ENCODE peak calls at places on chromosomes 4 and X, in four cellular contexts. D is A549, U is hepatocyte, M is suprapubic skin. T is an unnamed sample.

GRCh38 chr4:21569638-21570037 is 378.9 kb downstream of the KCNIP4 start:
- DNase-seq in D (no peak), U (no peak), M (no peak), T (no peak)

GRCh38 chr4:22695011-22695410 is 2.3 kb downstream of the GBA3 start:
- DNase-seq in D (no peak), U (no peak), M (no peak), T (no peak)

GRCh38 chrX:75547783-75548182 is 24.9 kb upstream of the ZDHHC15 start:
- DNase-seq in D (no peak), U (peak), M (no peak), T (no peak)

GRCh38 chr4:103104886-103105285 is 5.3 kb upstream of the BDH2 start:
- DNase-seq in D (no peak), U (no peak), M (no peak), T (no peak)

GRCh38 chr4:79255793-79256192 is 70.1 kb downstream of the NAA11 start:
- DNase-seq in D (no peak), U (no peak), M (no peak), T (no peak)

GRCh38 chrX:11499076-11500044 is 166.4 kb downstream of the ARHGAP6 start:
- DNase-seq in D (no peak), U (peak), M (no peak), T (no peak)

GRCh38 chr4:156298230-156298629 is 344.6 kb upstream of the CTSO start:
- DNase-seq in D (peak), U (peak), M (no peak), T (no peak)

GRCh38 chrX:135985123-135985973 is at the start of gene SLC9A6:
- DNase-seq in D (peak), U (peak), M (peak), T (peak)

GRCh38 chrX:19789376-19789775 is 98.0 kb downstream of the SH3KBP1 start:
- DNase-seq in D (no peak), U (no peak), M (no peak), T (no peak)

GRCh38 chrX:116462843-116463242 is at the start of gene CT83:
- DNase-seq in D (no peak), U (no peak), M (no peak), T (no peak)

GRCh38 chr4:190019023-190019858 is 7.8 kb downstream of the FRG2 start:
- DNase-seq in D (no peak), U (no peak), M (no peak), T (no peak)

GRCh38 chr4:149999485-150000074 is 78.7 kb upstream of the DCLK2 start:
- DNase-seq in D (peak), U (peak), M (no peak), T (no peak)

GRCh38 chr4:38565271-38566199 is 98.5 kb upstream of the KLF3 start:
- DNase-seq in D (peak), U (no peak), M (peak), T (no peak)

GRCh38 chrX:36909584-36909983 is 98.6 kb upstream of the FAM47C start:
- DNase-seq in D (no peak), U (no peak), M (no peak), T (no peak)

GRCh38 chrX:70096052-70096451 is 33.8 kb downstream of the OTUD6A start:
- DNase-seq in D (peak), U (peak), M (no peak), T (no peak)

GRCh38 chrX:30343206-30343605 is 34.0 kb upstream of the NR0B1 start:
- DNase-seq in D (peak), U (no peak), M (no peak), T (no peak)
- TF ChIP-seq CTCF in D (no peak), U (no peak), M (no peak), T (no peak)

DNA sequence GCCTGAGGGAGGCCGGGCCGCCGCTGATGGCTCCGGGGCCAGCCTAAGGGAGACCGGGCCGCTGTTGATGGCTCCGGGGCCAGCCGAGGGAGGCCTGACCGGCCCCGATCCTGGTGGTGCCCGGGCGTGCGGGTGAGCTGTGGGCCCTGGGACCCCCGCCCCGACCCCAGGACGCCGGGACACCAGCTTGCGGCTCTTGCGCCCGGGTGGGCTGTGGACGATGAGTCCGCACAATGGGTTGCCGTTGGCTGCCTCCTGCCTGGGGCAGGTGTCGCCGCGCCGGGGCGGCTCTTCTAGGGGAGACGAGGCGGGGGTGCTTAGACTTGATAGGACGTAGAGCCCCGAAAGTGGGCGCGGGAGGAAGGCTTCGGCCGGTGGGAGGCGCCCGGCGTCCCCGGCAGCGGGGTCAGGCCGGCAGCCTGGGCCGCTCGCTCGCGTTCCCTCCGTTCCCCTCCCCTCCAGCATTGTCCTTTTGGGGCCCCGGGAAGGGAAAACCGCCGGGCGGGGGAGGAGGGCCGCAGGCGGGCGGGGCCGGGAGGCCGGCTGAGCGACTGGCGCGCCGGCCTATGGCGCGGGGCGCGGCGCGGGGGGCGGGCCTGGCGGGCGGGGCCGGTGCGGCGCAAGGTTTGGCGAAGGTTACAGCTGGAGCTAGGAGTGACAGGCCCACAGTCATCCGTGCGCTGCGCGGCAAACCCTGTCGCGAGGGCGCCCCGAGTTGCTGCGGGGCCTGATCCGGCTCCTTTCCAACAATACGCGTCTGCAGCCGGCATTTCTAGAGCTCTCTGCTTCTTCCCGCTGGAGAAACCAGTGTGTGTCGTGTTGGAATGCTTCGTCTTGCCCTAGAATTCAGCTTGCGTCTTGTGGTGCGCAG is 819 bp downstream of the KIAA0232 start:
- DNase-seq in D (peak), U (peak), M (peak), T (peak)
- TF ChIP-seq CTCF in D (no peak), U (peak), M (no peak), T (no peak)

GRCh38 chr4:3773552-3774001 is 7.4 kb downstream of the ADRA2C start:
- DNase-seq in D (no peak), U (no peak), M (no peak), T (no peak)
- TF ChIP-seq CTCF in D (no peak), U (no peak), M (no peak), T (no peak)

DNA sequence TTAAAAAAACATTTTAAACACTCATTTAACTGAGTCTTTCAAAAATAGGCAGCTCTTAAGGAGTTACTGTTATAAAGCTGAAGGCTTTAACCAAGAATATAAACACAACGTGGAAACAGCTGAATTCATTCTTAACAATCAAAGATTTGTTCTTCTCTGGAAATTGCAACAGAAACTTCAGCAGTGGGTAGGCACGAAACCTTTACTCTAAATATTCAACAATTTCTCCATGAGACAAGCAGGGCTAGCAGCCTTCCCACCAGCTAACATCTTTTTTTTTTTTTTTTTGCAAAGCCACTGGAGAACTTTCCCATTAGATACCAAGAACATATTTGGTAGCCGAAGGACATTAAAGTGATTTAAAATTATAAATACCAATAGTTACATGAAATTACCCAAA is 78.2 kb upstream of the PRSS48 start:
- DNase-seq in D (no peak), U (no peak), M (no peak), T (no peak)
- TF ChIP-seq CTCF in D (no peak), U (no peak), M (no peak), T (no peak)

DNA sequence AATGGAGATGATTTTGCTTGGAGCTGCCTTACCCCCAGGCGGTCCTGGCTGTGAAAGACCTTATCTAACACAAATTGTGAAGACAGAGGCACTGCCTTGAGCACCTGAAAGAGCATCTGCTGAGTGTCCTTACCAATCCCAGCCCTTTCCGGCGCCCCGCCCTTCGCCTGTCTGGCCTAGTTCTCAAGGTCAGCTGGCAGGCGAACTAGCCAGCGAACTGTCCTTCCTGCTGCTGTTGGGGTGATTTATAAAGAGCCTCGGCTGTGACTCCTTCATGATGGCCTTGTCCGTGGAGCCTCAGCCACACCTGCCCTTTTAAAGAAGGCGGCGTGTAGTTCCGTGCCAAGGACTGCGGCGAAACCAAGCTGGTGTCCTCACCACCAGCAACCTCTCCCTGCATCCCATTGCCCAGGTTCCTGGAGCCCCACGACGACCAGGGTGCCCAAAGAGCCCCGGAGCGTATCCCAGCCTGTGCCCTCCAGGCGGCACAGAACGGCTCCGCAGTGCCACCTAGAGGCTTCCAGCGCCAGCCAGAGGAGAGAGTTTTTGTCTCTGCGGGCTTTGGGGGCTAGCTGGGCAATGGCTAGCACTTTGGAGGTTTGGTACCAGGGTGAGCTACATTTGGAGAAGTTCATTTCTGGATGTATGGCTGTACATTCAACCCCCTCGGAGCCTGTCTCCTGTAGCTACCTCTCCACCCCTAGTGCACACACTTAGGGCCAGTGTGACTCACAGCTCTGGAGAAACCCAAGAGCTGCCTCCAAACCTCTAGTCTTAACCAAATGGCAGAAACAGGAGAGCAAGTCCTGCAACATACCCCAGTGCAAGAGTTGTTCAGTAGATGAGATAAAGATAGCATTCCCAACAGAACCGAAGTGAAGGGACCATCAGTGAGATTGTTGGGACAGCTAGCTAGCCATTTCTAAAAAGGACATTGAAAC is 36.8 kb upstream of the VMA21 start:
- DNase-seq in D (no peak), U (peak), M (no peak), T (no peak)
- TF ChIP-seq CTCF in D (peak), U (peak), M (no peak), T (peak)

DNA sequence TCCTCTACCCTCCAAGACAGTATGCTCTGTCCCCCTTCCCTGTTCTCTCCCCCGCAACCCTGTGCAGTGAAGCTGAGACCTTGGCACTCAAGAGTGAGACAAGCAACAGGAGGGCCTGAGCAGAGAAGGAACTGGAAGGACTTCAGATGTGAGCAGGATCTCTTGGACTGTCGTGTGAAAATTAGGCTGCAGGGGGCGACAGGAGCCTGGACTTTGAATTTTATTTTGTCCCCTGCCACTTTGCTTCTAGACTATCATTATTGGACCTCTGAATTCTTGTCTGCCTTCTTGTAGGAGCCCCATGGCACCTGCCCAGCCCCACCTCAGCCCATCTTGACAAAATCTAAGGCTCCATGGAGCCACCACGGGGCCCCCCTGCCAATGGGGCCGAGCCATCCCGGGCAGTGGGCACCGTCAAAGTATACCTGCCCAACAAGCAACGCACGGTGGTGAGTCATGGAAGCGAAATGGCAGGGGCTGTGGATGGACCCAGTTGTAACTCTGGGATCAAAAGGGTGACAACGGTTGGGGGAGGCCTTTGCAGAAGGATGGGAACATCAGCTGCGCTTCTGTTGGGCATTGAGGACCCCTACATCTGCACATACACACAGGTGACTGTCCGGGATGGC is 1.7 kb downstream of the ARAF start:
- DNase-seq in D (peak), U (no peak), M (peak), T (no peak)
- TF ChIP-seq CTCF in D (peak), U (peak), M (no peak), T (peak)

GRCh38 chrX:133950214-133950613 is 35.2 kb downstream of the GPC3 start:
- DNase-seq in D (no peak), U (no peak), M (no peak), T (no peak)
- TF ChIP-seq CTCF in D (no peak), U (no peak), M (no peak), T (no peak)

GRCh38 chr4:107824367-107825071 is at the start of gene SGMS2:
- DNase-seq in D (peak), U (peak), M (peak), T (peak)
- TF ChIP-seq CTCF in D (no peak), U (no peak), M (no peak), T (no peak)

GRCh38 chrX:150202641-150203248 is 160.4 kb upstream of the MAMLD1 start:
- DNase-seq in D (peak), U (peak), M (no peak), T (no peak)

GRCh38 chrX:150201841-150202240 is 161.3 kb upstream of the MAMLD1 start:
- DNase-seq in D (no peak), U (no peak), M (no peak), T (no peak)

GRCh38 chrX:150203249-150203647 is 159.9 kb upstream of the MAMLD1 start:
- DNase-seq in D (no peak), U (no peak), M (no peak), T (no peak)

GRCh38 chrX:150207733-150208132 is 155.4 kb upstream of the MAMLD1 start:
- DNase-seq in D (no peak), U (no peak), M (no peak), T (no peak)

GRCh38 chrX:150205011-150205410 is 158.1 kb upstream of the MAMLD1 start:
- DNase-seq in D (peak), U (no peak), M (no peak), T (no peak)
- TF ChIP-seq CTCF in D (peak), U (no peak), M (no peak), T (no peak)

T was measured in type B pancreatic cell.